ENCODE peak calls at places on chromosomes 4 and X, in five cellular contexts. M is IMR-90, A is H1, F is mesendoderm, X is H9. B is an unnamed sample.

GRCh38 chr4:572594-572993 is 3.5 kb downstream of the TMEM271 start:
- DNase-seq in F (no peak), X (no peak), M (no peak), A (no peak), B (no peak)

GRCh38 chr4:20311863-20312262 is 60.2 kb downstream of the SLIT2 start:
- DNase-seq in F (no peak), X (no peak), A (no peak), M (peak), B (peak)

GRCh38 chr4:16136771-16137170 is 52.9 kb upstream of the PROM1 start:
- DNase-seq in M (no peak), A (no peak), X (no peak), F (no peak), B (no peak)

GRCh38 chr4:104591505-104591904 is 96.8 kb upstream of the CXXC4 start:
- DNase-seq in M (no peak), X (peak), F (peak), A (peak), B (peak)

GRCh38 chr4:76197001-76197743 is 16.5 kb downstream of the SCARB2 start:
- DNase-seq in F (no peak), A (no peak), X (no peak), M (peak), B (no peak)

GRCh38 chrX:50769389-50770063 is 44.5 kb downstream of the SHROOM4 start:
- DNase-seq in X (no peak), M (no peak), F (no peak), A (no peak), B (no peak)

GRCh38 chrX:31092970-31093638 is 21.3 kb upstream of the FTHL17 start:
- DNase-seq in F (no peak), A (no peak), M (no peak), X (no peak), B (no peak)

GRCh38 chrX:148811236-148811635 is 310.8 kb downstream of the AFF2 start:
- DNase-seq in A (no peak), F (no peak), X (no peak), M (peak), B (no peak)

GRCh38 chrX:3712870-3713224 is 602 bp downstream of the PRKX start:
- DNase-seq in X (no peak), F (peak), M (no peak), A (no peak), B (no peak)

DNA sequence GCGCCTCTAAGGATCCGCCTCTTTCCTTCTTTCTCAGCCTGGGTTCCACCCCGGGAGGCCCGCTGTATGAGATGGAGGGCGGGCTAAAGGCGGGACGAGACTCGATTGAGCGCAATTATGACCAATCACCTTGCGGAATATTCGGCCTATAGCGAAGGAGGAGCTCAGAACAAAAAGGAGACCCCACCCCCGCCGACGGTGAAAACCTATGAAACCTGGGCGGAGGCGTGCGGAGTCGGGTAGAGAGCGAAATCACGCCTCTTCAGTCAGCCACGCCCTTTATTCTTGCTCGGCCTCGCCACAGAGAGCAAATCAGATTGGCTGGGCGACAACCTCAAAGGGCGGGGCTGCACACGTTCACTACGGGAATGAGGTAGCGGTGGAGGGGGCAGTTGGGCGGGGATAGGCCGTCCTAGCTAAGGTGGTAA is 615 bp upstream of the CDK16 start:
- DNase-seq in F (peak), X (peak), A (peak), M (peak), B (peak)
- H4K8ac ChIP-seq in F (no peak), X (no peak), A (peak), M (peak), B (no peak)

GRCh38 chr4:112284166-112284565 is 1.5 kb downstream of the TIFA start:
- DNase-seq in M (peak), X (no peak), F (no peak), A (no peak), B (peak)

GRCh38 chr4:112282860-112283667 is 2.6 kb downstream of the TIFA start:
- DNase-seq in M (no peak), A (no peak), F (no peak), X (no peak), B (no peak)

GRCh38 chr4:112287258-112287873 is 1.7 kb upstream of the TIFA start:
- DNase-seq in M (no peak), A (no peak), F (no peak), X (no peak), B (no peak)

GRCh38 chr4:112288455-112288854 is 2.8 kb upstream of the TIFA start:
- DNase-seq in A (no peak), F (no peak), M (no peak), X (no peak), B (no peak)

GRCh38 chr4:112284662-112285411 is 867 bp downstream of the TIFA start:
- DNase-seq in F (no peak), M (peak), A (no peak), X (no peak), B (peak)
- H4K8ac ChIP-seq in F (peak), M (peak), A (no peak), X (no peak), B (peak)

GRCh38 chr4:188139141-188139540 is at the start of gene TRIML1:
- DNase-seq in X (no peak), F (no peak), M (no peak), A (no peak), B (no peak)
- H4K8ac ChIP-seq in X (no peak), F (no peak), M (no peak), A (no peak), B (no peak)

GRCh38 chr4:2971275-2971674 is 7.9 kb downstream of the GRK4 start:
- DNase-seq in X (no peak), M (no peak), A (no peak), F (no peak), B (no peak)
- H4K8ac ChIP-seq in X (no peak), M (no peak), A (no peak), F (no peak), B (no peak)

B was measured in mesenchymal stem cell.